ENCODE peak calls at places on chromosomes 5 and 9, in four cellular contexts. S, J, H and Q are unnamed samples.

GRCh38 chr5:386432-387341 is 56.3 kb upstream of the EXOC3 start:
- DNase-seq in S (no peak), J (no peak), H (no peak), Q (no peak)

GRCh38 chr9:115845648-115846312 is 307.8 kb upstream of the PAPPA start:
- DNase-seq in S (no peak), J (no peak), H (no peak), Q (peak; percentile 59)

GRCh38 chr5:140214831-140215230 is 39.8 kb downstream of the CYSTM1 start:
- DNase-seq in S (no peak), J (no peak), H (no peak), Q (no peak)

GRCh38 chr5:118967059-118967508 is 21.3 kb downstream of the DTWD2 start:
- DNase-seq in S (no peak), J (no peak), H (no peak), Q (no peak)

GRCh38 chr9:85610074-85610855 is 131.5 kb downstream of the AGTPBP1 start:
- DNase-seq in S (peak; percentile 60), J (peak; percentile 60), H (peak; percentile 44), Q (peak; percentile 73)

GRCh38 chr5:172407861-172408260 is 46.5 kb downstream of the SH3PXD2B start:
- DNase-seq in S (no peak), J (no peak), H (no peak), Q (no peak)

GRCh38 chr5:91101777-91102379 is 281.2 kb downstream of the ARRDC3 start:
- DNase-seq in S (peak; percentile 63), J (peak; percentile 64), H (peak; percentile 21), Q (peak; percentile 88)

GRCh38 chr5:58094031-58094430 is 365.9 kb downstream of the PLK2 start:
- DNase-seq in S (no peak), J (no peak), H (peak; percentile 3), Q (peak; percentile 62)

GRCh38 chr9:31677877-31678276 is 706.6 kb upstream of the ACO1 start:
- DNase-seq in S (no peak), J (no peak), H (no peak), Q (no peak)

GRCh38 chr9:91727316-91727861 is 222.6 kb downstream of the ROR2 start:
- DNase-seq in S (peak; percentile 74), J (peak; percentile 41), H (no peak), Q (peak; percentile 55)

GRCh38 chr9:3243676-3244075 is 282.1 kb downstream of the RFX3 start:
- DNase-seq in S (no peak), J (no peak), H (no peak), Q (no peak)

GRCh38 chr9:135370411-135371375 is 108.9 kb upstream of the PPP1R26 start:
- DNase-seq in S (no peak), J (no peak), H (no peak), Q (no peak)

GRCh38 chr9:122005597-122005996 is 87.5 kb downstream of the TTLL11 start:
- DNase-seq in S (no peak), J (no peak), H (no peak), Q (peak; percentile 69)

GRCh38 chr9:118975736-118976135 is 393.5 kb downstream of the BRINP1 start:
- DNase-seq in S (no peak), J (no peak), H (no peak), Q (no peak)

GRCh38 chr9:33106827-33107621 is 30.6 kb upstream of the SMU1 start:
- DNase-seq in S (peak; percentile 23), J (no peak), H (no peak), Q (no peak)

GRCh38 chr9:95912773-95913172 is 37.3 kb downstream of the ERCC6L2 start:
- DNase-seq in S (no peak), J (no peak), H (no peak), Q (no peak)

GRCh38 chr5:145510324-145510723 is 324.8 kb downstream of the PRELID2 start:
- DNase-seq in S (no peak), J (no peak), H (no peak), Q (no peak)

DNA sequence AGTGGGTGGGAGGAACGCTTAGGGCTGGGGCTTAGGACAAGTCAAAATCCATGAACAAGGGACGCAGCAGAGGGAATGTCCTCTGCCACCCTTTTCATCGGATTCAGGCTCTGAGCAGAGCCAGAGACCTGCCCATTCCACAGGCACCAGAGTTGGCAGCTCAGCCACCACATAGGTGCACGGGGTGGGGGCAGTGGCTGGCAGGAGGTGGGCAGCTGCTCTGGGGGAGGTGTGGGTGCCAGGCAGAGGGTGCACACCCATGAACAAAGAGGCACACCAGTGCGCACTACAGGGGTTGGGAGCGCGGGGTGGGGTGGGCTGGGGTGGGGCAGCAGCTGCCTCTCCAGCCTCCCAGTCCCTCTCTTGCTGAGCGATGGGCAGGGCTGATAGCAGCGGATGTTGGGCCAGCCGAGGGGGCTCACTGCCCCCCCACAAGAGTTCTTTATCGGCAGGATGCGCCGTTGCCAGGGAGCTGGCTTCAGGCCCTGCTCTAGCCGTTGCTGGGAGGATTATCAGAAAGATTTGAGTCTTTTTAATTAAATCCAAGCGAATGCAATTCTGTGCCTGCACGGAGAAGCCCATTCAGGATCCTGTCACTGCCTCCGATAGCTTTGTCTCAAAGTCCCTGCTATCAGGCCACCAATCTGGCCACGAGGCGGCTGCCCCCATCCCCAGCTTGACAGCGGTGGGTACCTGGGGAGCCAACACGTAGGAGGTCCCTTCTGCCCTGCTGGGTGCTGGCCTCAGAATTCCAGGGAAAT is 64.3 kb upstream of the LMX1B start:
- DNase-seq in S (no peak), J (no peak), H (no peak), Q (no peak)
- TF ChIP-seq ESRRA in S (no peak), J (no peak), H (no peak), Q (no peak)

GRCh38 chr9:125455132-125455531 is 193.5 kb downstream of the GAPVD1 start:
- DNase-seq in S (no peak), J (no peak), H (no peak), Q (no peak)
- H3K4me3 ChIP-seq in S (no peak overlapping the region), J (no peak overlapping the region), H (no peak overlapping the region), Q (no peak overlapping the region)

GRCh38 chr9:72294952-72295351 is 70.1 kb downstream of the ZFAND5 start:
- DNase-seq in S (no peak), J (peak; percentile 44), H (no peak), Q (peak; percentile 94)
- TF ChIP-seq CHD2 in S (no peak), J (no peak), H (no peak), Q (no peak)

GRCh38 chr5:132104561-132104960 is 31.0 kb downstream of the CSF2 start:
- DNase-seq in S (no peak), J (no peak), H (no peak), Q (no peak)
- TF ChIP-seq ESRRA in S (no peak), J (no peak), H (no peak), Q (no peak)

DNA sequence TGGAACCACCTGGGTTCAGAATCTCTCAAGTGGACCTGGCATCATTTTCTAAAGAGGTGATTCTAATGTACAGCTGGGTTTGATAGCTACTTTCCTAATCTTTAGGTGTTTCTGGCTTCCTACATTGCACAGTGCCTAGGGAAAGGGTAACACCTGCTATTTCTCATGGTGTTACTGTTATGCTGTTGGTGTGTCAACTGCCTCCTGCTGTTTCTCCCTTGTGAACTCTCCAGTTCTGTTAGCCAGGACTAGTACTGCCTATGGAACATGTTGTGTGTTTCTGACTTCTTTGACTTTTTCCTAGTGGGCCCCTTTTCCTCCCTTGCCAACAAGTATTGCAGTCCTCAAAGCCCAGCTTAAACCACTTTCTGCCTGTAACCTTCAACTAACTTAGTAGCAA is 5.5 kb downstream of the ARHGEF28 start:
- DNase-seq in S (no peak), J (no peak), H (no peak), Q (no peak)
- H3K4me3 ChIP-seq in S (no peak overlapping the region), J (no peak overlapping the region), H (no peak overlapping the region), Q (no peak overlapping the region)

GRCh38 chr5:150567031-150567680 is 59.2 kb downstream of the NDST1 start:
- DNase-seq in S (no peak), J (no peak), H (no peak), Q (no peak)
- TF ChIP-seq CHD2 in S (no peak), J (no peak), H (no peak), Q (no peak)

GRCh38 chr5:2914991-2915484 is 163.6 kb upstream of the IRX2 start:
- DNase-seq in S (no peak), J (no peak), H (no peak), Q (no peak)

GRCh38 chr5:2913306-2913705 is 161.8 kb upstream of the IRX2 start:
- DNase-seq in S (no peak), J (no peak), H (no peak), Q (no peak)

GRCh38 chr5:2916076-2916682 is 164.7 kb upstream of the IRX2 start:
- DNase-seq in S (no peak), J (no peak), H (no peak), Q (no peak)

GRCh38 chr5:2912741-2913140 is 161.3 kb upstream of the IRX2 start:
- DNase-seq in S (no peak), J (no peak), H (no peak), Q (no peak)

GRCh38 chr5:2914022-2914661 is 162.7 kb upstream of the IRX2 start:
- DNase-seq in S (no peak), J (no peak), H (no peak), Q (no peak)
- TF ChIP-seq ESRRA in S (no peak), J (no peak), H (no peak), Q (no peak)

DNA sequence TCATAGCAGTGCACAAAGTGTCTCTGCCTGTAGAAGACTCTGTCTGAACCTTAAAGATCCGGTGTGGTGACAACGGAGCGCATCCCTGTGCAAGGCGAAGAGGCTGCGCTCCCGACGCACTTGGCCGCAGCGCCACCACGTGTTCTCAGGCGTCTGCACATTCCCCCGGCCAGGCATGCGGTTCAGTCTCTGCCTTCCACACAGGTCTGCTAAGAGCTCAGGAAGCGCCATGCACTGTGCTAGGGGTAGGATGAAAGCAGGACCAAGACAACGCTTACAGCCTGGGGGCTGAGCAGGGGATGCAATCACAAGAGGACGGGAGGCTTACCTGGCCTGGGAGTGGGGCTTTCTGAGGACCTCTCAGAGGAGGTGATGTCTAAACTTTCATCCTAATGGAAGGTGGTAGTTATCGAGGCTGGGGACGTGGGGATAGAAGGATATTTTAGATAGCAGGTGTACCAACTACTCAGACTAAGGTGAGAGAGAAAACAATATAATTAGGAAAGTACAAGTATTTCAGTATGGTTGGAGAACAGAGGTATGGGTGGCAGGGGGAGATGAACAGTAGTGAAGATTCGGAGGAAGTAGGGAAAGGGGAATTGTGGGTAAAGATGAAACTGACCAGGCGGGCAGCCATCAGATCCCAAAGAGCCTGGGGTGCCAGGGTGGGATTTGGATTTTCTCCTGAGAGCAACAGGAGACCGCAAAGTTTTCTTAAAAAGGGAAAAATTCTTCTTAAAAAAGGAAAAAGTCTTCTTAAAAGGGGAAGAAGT is 13.3 kb downstream of the CAPSL start:
- DNase-seq in S (peak; percentile 36), J (no peak), H (no peak), Q (peak; percentile 37)
- H3K4me3 ChIP-seq in S (no peak overlapping the region), J (no peak overlapping the region), H (no peak overlapping the region), Q (no peak overlapping the region)

DNA sequence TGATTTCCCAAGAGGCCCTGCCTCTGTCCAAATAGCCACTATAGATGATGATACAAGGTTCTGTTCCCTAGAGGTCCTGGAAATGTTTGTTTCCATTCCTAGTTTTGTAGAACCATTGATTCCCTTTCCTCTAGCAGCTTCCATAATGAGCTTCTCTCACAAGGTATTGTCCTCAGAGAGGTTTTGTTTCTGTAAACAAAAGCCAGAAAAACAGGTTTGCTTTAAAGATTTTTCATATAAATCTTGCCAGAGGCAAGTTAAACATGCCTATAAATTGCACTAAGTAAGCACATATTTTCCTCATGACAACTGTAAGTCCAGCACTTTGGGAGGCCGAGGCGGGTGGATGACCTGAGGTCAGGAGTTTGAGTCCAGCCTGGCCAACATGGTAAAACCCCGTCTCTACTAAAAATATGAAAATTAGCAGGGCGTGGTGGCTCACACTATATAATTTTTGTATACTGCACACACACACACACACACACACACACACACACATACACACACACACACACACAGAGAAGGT is 1787.7 kb downstream of the EFNA5 start:
- DNase-seq in S (no peak), J (no peak), H (no peak), Q (no peak)
- TF ChIP-seq CHD2 in S (no peak), J (no peak), H (no peak), Q (no peak)